ENCODE peak calls at places on chromosomes 2 and 18, in ten cellular contexts. T, X, R, H, K, C, V, O, I and A are unnamed samples.

GRCh38 chr2:74648009-74648443 is at the start of gene M1AP:
- DNase-seq in I (no peak), R (no peak), C (no peak), K (peak), V (no peak), T (no peak), X (no peak), O (no peak), H (no peak), A (no peak)

GRCh38 chr2:2245500-2245899 is 85.6 kb downstream of the MYT1L start:
- DNase-seq in V (no peak), T (no peak), H (no peak), X (no peak), K (no peak), R (no peak), C (no peak), I (no peak), O (no peak), A (no peak)

GRCh38 chr2:223944166-223944703 is 900 bp downstream of the WDFY1 start:
- DNase-seq in C (peak), H (no peak), K (peak), I (peak), V (no peak), T (peak), R (peak), X (no peak), O (peak), A (no peak)

GRCh38 chr2:64477037-64477436 is 23.1 kb downstream of the LGALSL start:
- DNase-seq in I (no peak), V (no peak), X (no peak), K (no peak), C (no peak), O (no peak), R (no peak), H (no peak), T (no peak), A (no peak)

GRCh38 chr2:3536682-3537632 is 17.6 kb upstream of the ADI1 start:
- DNase-seq in O (peak), K (peak), X (peak), V (peak), R (no peak), T (peak), C (peak), I (peak), H (peak), A (no peak)

GRCh38 chr2:1654696-1655374 is 89.5 kb downstream of the PXDN start:
- DNase-seq in C (no peak), O (no peak), K (no peak), X (no peak), I (peak), R (no peak), T (no peak), V (no peak), H (no peak), A (no peak)

GRCh38 chr2:129178356-129178755 is 801.1 kb upstream of the RAB6C start:
- DNase-seq in V (peak), R (peak), O (no peak), C (no peak), K (no peak), I (no peak), T (no peak), H (peak), X (no peak), A (no peak)

GRCh38 chr2:11977766-11978524 is 231.5 kb downstream of the LPIN1 start:
- DNase-seq in I (no peak), O (no peak), H (no peak), C (no peak), X (no peak), V (no peak), R (no peak), T (no peak), K (no peak), A (no peak)

GRCh38 chr2:105329561-105330495 is at the start of gene TGFBRAP1:
- DNase-seq in T (peak), V (peak), R (peak), K (peak), I (peak), X (peak), O (peak), C (peak), H (peak), A (peak)

GRCh38 chr2:96869824-96870630 is at the start of gene SEMA4C:
- DNase-seq in V (peak), K (peak), H (no peak), O (peak), R (no peak), C (no peak), X (no peak), I (peak), T (peak), A (peak)

GRCh38 chr18:11052800-11053199 is 96.6 kb downstream of the PIEZO2 start:
- DNase-seq in O (no peak), K (no peak), C (no peak), T (no peak), H (no peak), R (no peak), X (peak), I (no peak), V (peak), A (no peak)

GRCh38 chr2:121472465-121472993 is 58.2 kb upstream of the RNU4ATAC start:
- DNase-seq in K (no peak), C (no peak), R (no peak), I (no peak), T (no peak), O (no peak), H (no peak), X (no peak), V (no peak), A (no peak)

GRCh38 chr18:4058179-4058578 is 396.9 kb downstream of the DLGAP1 start:
- DNase-seq in H (no peak), C (no peak), T (no peak), X (no peak), R (no peak), K (no peak), V (no peak), I (no peak), O (no peak), A (no peak)

GRCh38 chr2:216878072-216878471 is 18.2 kb upstream of the TNP1 start:
- DNase-seq in K (no peak), C (no peak), V (no peak), O (no peak), H (no peak), I (no peak), R (no peak), X (no peak), T (no peak), A (no peak)

GRCh38 chr2:138324068-138324771 is 177.3 kb upstream of the SPOPL start:
- DNase-seq in T (no peak), R (no peak), O (no peak), K (no peak), I (no peak), V (no peak), C (peak), H (no peak), X (no peak), A (no peak)

GRCh38 chr2:68225119-68225632 is 27.2 kb downstream of the PPP3R1 start:
- DNase-seq in H (peak), R (peak), O (peak), V (peak), C (peak), K (peak), I (no peak), X (peak), T (peak), A (no peak)

GRCh38 chr18:74064510-74064909 is 83.1 kb downstream of the FBXO15 start:
- DNase-seq in C (peak), V (no peak), K (peak), X (peak), R (no peak), T (no peak), I (no peak), O (no peak), H (no peak), A (no peak)

GRCh38 chr2:30412392-30413321 is 34.4 kb upstream of the LCLAT1 start:
- DNase-seq in K (no peak), T (no peak), H (peak), O (no peak), I (no peak), R (no peak), C (no peak), X (peak), V (peak), A (no peak)